ENCODE peak calls at places on chromosomes 1 and 21, in four cellular contexts. D is OCI-LY7, A is SK-N-SH, U is neural progenitor cell. I is an unnamed sample.

GRCh38 chr1:201713093-201713810 is 115.7 kb upstream of the IPO9 start:
- DNase-seq in D (no peak), U (no peak), A (no peak), I (peak; percentile 100)

GRCh38 chr1:182257369-182258063 is 134.1 kb downstream of the GLUL start:
- DNase-seq in U (no peak), D (no peak), A (no peak), I (no peak)

GRCh38 chr21:33078907-33079582 is 9.1 kb downstream of the OLIG1 start:
- DNase-seq in A (no peak), U (no peak), D (no peak), I (peak; percentile 68)

GRCh38 chr1:162145966-162146696 is 76.6 kb downstream of the NOS1AP start:
- DNase-seq in A (no peak), D (no peak), U (peak; percentile 27), I (no peak)

GRCh38 chr1:199978408-199978940 is 49.0 kb upstream of the NR5A2 start:
- DNase-seq in D (peak; percentile 18), A (no peak), U (peak; percentile 12), I (peak; percentile 6)

GRCh38 chr1:30903343-30904034 is 5.1 kb downstream of the SDC3 start:
- DNase-seq in D (no peak), U (no peak), A (no peak), I (peak; percentile 19)

GRCh38 chr1:90386899-90387334 is 330.2 kb downstream of the BARHL2 start:
- DNase-seq in U (no peak), A (no peak), D (no peak), I (peak; percentile 50)

GRCh38 chr1:16076871-16077250 is 3.4 kb upstream of the FAM131C start:
- DNase-seq in D (no peak), U (no peak), A (peak; percentile 82), I (peak; percentile 81)

GRCh38 chr1:66176012-66176715 is 357.8 kb upstream of the SGIP1 start:
- DNase-seq in A (no peak), D (no peak), U (peak; percentile 66), I (peak; percentile 13)

GRCh38 chr1:180837025-180837424 is 75.7 kb upstream of the KIAA1614 start:
- DNase-seq in D (no peak), U (peak; percentile 68), A (no peak), I (no peak)

GRCh38 chr1:42586016-42586415 is 72.2 kb upstream of the PPIH start:
- DNase-seq in A (no peak), U (no peak), D (no peak), I (no peak)

GRCh38 chr1:155329980-155330598 is 9.4 kb downstream of the RUSC1 start:
- DNase-seq in A (no peak), D (no peak), U (no peak), I (no peak)

GRCh38 chr21:25607151-25607811 is at the start of gene MRPL39:
- DNase-seq in A (peak; percentile 94), U (peak; percentile 95), D (peak; percentile 92), I (peak; percentile 95)

GRCh38 chr21:26801524-26801923 is 43.7 kb downstream of the ADAMTS1 start:
- DNase-seq in D (no peak), U (no peak), A (no peak), I (peak; percentile 70)

GRCh38 chr1:24596401-24596880 is 40.6 kb downstream of the NCMAP start:
- DNase-seq in U (no peak), A (no peak), D (no peak), I (no peak)

GRCh38 chr1:246012271-246012854 is 494.7 kb downstream of the SMYD3 start:
- DNase-seq in D (peak; percentile 26), A (peak; percentile 58), U (peak; percentile 54), I (peak; percentile 59)

GRCh38 chr1:185681034-185681633 is 53.1 kb upstream of the HMCN1 start:
- DNase-seq in U (peak; percentile 69), D (peak; percentile 36), A (peak; percentile 17), I (peak; percentile 56)

GRCh38 chr1:111161843-111162242 is 21.8 kb downstream of the CEPT1 start:
- DNase-seq in A (peak; percentile 50), D (no peak), U (no peak), I (no peak)

GRCh38 chr1:214546886-214547641 is 4.3 kb downstream of the PTPN14 start:
- DNase-seq in A (no peak), D (no peak), U (no peak), I (no peak)

GRCh38 chr1:29236993-29237905 is 927 bp downstream of the PTPRU start:
- DNase-seq in A (peak; percentile 79), U (peak; percentile 77), D (no peak), I (peak; percentile 73)

GRCh38 chr1:234926574-234927311 is 201.9 kb downstream of the TOMM20 start:
- DNase-seq in U (no peak), D (peak; percentile 64), A (no peak), I (no peak)

DNA sequence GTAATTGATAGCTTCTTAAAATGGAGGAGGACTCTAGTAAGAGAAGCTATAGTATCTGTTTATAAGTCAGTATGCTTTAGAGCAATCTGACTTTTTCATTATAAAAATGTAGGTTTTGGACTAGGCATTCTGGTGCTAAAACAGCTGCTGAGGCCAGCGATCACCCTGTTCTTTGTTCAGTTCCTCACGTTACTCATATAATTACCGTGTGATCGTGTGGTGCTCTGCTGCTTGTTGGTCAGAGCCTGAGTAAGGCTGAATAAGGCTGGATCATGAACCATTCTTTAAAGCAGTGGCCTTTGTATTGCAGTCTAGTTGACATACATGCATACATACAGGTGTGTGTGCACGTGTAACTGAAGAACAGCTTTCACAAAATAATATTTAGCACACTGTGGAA is 25.2 kb downstream of the CDC42 start:
- DNase-seq in U (no peak), D (no peak), A (no peak), I (peak; percentile 81)
- H4K20me1 ChIP-seq in U (peaks cover 95% of the 10 kb centered on the region), D (peaks cover 53% of the 10 kb centered on the region), A (peaks cover 100% of the 10 kb centered on the region), I (peaks cover 66% of the 10 kb centered on the region)

GRCh38 chr1:225567789-225568188 is 85.1 kb downstream of the ENAH start:
- DNase-seq in D (peak; percentile 7), U (peak; percentile 25), A (no peak), I (no peak)
- TF ChIP-seq EZH2phosphoT487 in D (no peak), U (no peak), A (no peak), I (no peak)

DNA sequence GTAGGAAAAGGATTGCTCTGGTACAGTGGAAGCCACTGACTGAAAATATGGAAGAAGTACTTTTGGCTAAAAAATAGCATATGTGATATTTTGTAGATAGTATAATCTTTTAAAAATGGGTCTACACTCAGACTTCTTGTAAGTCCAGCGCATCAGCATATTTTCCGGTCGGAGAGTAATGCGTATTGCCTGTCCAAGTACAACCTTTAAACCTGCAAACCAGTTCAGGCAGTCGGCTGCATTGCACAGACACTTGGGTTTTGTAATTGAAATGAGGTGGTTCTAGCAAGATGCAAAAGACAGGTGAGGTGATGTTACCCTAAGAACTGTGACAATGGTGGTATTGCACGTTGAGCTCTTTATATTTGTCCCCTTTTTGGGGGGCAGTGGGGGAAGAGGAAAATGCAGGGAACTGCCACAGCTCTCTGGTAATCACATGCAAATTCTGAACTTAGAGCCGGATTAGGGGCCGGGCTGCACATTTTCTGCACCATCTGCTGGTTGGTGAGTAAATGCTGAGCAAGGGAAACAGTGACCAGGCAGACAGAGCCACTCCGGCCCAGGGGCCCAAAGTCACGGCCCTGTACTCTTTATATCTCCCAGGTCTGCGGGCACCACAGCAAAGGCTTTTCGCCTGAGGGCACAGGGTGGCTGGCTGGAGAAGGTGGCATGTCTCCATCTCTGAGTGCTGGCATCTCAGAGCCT is 2.3 kb downstream of the GPR137B start:
- DNase-seq in D (no peak), U (peak; percentile 21), A (peak; percentile 52), I (no peak)
- H4K20me1 ChIP-seq in D (no peaks in the 10 kb centered on the region), U (peaks cover 13% of the 10 kb centered on the region), A (no peaks in the 10 kb centered on the region), I (no peaks in the 10 kb centered on the region)

DNA sequence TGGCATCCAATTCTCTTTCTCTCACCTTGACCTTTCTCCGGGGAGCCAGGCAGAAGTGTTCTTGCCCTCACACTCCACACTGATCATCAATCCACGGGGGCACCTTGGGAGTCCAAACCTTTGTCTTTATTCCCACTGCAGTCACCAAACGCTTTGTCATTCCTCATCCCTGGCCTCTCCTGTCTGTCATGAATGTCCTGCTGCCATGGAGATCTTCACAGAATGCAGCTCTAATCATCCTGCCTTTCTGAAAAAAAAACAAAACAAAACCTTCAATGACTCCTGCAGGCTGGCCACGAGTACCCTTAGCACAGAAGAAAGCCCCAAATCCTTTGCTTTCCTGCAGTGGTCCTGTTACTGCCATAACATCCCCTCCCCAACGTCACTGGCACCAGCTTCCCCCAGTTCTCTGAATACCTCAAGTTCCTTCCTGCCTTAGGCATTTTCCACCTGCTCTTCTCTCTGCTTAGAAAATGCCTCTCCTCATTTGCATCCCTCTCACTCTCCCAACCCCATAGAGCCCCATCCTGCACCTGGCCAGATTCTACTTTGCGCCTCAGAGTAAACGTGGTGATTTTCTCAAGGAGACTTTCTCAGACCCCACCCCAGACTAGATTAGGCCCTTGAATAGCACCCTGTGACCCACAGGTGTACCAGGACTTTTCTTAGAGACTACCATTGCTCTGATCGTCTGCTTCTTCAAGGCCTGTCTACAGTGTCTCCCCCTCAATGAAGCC is 131.1 kb downstream of the AK5 start:
- DNase-seq in U (peak; percentile 20), D (peak; percentile 81), A (no peak), I (no peak)
- TF ChIP-seq EZH2phosphoT487 in U (no peak), D (no peak), A (no peak), I (no peak)

GRCh38 chr21:44035244-44035643 is 23.1 kb downstream of the TRAPPC10 start:
- DNase-seq in D (no peak), U (no peak), A (no peak), I (no peak)
- H4K20me1 ChIP-seq in D (no peaks in the 10 kb centered on the region), U (peaks cover 18% of the 10 kb centered on the region), A (peaks cover 22% of the 10 kb centered on the region), I (no peaks in the 10 kb centered on the region)

GRCh38 chr1:112723511-112723839 is 8.3 kb upstream of the PPM1J start:
- DNase-seq in D (no peak), A (no peak), U (no peak), I (no peak)

GRCh38 chr1:112719706-112720105 is 4.6 kb upstream of the PPM1J start:
- DNase-seq in A (no peak), D (no peak), U (no peak), I (no peak)

GRCh38 chr1:112721966-112722524 is 6.9 kb upstream of the PPM1J start:
- DNase-seq in U (no peak), D (no peak), A (no peak), I (no peak)

GRCh38 chr1:112718691-112719418 is 3.7 kb upstream of the PPM1J start:
- DNase-seq in D (peak; percentile 61), U (peak; percentile 91), A (peak; percentile 90), I (peak; percentile 94)

DNA sequence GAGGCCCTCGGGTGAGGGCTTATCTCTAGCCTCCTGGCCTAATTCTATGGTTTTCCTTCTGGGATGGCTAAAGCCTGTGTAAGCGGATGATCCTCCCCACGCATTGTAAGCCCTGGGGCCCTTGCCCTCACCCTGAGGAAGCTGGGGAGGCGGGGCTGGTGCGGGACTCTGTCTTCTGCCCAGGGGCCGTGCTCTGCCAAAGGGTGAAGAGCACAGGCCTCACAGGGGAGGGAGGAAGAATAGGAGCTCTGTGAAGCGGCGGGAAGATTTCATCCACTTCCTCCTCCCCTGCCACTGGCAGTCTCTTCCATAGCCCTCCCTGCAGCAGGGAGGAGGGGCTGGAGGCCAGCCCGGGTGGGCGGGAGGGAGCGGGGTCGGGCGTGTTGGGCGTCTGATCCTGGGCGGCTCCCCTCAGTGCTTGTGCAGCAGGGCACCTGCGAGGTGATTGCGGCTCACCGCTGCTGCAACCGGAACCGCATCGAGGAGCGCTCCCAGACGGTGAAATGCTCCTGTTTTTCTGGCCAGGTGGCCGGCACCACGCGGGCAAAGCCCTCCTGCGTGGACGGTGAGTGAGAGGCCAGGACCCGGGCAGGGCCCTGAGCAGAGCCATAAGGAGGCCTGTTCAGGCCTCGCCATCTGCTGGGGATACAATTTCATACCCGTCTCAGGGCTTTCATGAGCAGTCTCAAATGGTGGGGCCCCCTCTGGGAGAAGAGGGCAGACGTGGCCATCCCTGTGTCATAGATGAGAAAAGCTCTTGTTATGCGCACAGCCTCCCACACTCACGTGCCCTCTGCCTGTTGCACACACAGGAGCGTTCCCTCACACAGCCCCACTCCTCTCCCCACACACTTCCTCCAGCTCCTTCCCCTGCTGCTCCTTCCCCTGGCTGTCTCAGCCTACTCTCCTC is 7.7 kb upstream of the PPM1J start:
- DNase-seq in U (peak; percentile 85), D (no peak), A (no peak), I (peak; percentile 88)
- TF ChIP-seq EZH2phosphoT487 in U (no peak), D (no peak), A (no peak), I (no peak)

I was measured in GM23248.